ENCODE peak calls at places on chromosomes 4 and X, in four cellular contexts. B, Q, M and P are unnamed samples.

GRCh38 chrX:143788265-143788664 is 67.7 kb upstream of the SPANXN2 start:
- DNase-seq in B (peak), Q (no peak), M (no peak), P (no peak)

GRCh38 chr4:24991015-24991414 is 39.7 kb downstream of the LGI2 start:
- DNase-seq in M (no peak), Q (no peak), B (peak), P (no peak)

GRCh38 chr4:144715230-144715629 is 69.3 kb downstream of the HHIP start:
- DNase-seq in Q (no peak), B (no peak), M (no peak), P (no peak)

GRCh38 chrX:48569958-48570357 is 4.3 kb upstream of the RBM3 start:
- DNase-seq in M (peak), B (peak), Q (no peak), P (no peak)

GRCh38 chrX:103685396-103685795 is 1.1 kb downstream of the MORF4L2 start:
- DNase-seq in Q (no peak), B (peak), M (no peak), P (no peak)

GRCh38 chr4:104113850-104114249 is 380.8 kb downstream of the CXXC4 start:
- DNase-seq in M (no peak), Q (no peak), B (no peak), P (no peak)

GRCh38 chr4:47122592-47123291 is 91.4 kb downstream of the GABRB1 start:
- DNase-seq in M (peak), B (peak), Q (peak), P (peak)

GRCh38 chr4:159655547-159655946 is 552.7 kb downstream of the RAPGEF2 start:
- DNase-seq in B (peak), M (no peak), Q (no peak), P (no peak)